ENCODE peak calls at places on chromosomes 12 and 14, in four cellular contexts. T is HepG2, B is breast epithelium, N is H1. W is an unnamed sample.
A peak's percentile ranks its signal among the peaks of the same experiment; 100 is the strongest.

GRCh38 chr14:79044894-79045624 is 874.9 kb downstream of the NRXN3 start:
- DNase-seq in T (no peak), B (peak; percentile 19), N (peak; percentile 44), W (no peak)

GRCh38 chr14:76951149-76951548 is 77.4 kb downstream of the IRF2BPL start:
- DNase-seq in T (no peak), B (no peak), N (no peak), W (no peak)

GRCh38 chr12:10511756-10512355 is 6.2 kb downstream of the EIF2S3B start:
- DNase-seq in T (no peak), B (no peak), N (no peak), W (no peak)

GRCh38 chr12:82660541-82661325 is 26.0 kb upstream of the TMTC2 start:
- DNase-seq in T (no peak), B (no peak), N (no peak), W (no peak)

GRCh38 chr14:93108105-93108504 is 7.6 kb downstream of the ITPK1 start:
- DNase-seq in T (no peak), B (no peak), N (no peak), W (no peak)

GRCh38 chr14:92993302-92993701 is 70.4 kb downstream of the CHGA start:
- DNase-seq in T (peak; percentile 77), B (no peak), N (no peak), W (no peak)

GRCh38 chr12:126648074-126648473 is 1582.8 kb downstream of the AACS start:
- DNase-seq in T (no peak), B (no peak), N (no peak), W (no peak)

GRCh38 chr14:103723176-103724081 is 7.8 kb downstream of the ZFYVE21 start:
- DNase-seq in T (no peak), B (no peak), N (no peak), W (no peak)

GRCh38 chr14:103510311-103511021 is 12.2 kb downstream of the CKB start:
- DNase-seq in T (no peak), B (no peak), N (no peak), W (no peak)

GRCh38 chr12:21773263-21773741 is 1.2 kb downstream of the KCNJ8 start:
- DNase-seq in T (no peak), B (no peak), N (peak; percentile 21), W (no peak)

GRCh38 chr14:58816416-58817115 is 178.8 kb downstream of the DACT1 start:
- DNase-seq in T (no peak), B (no peak), N (no peak), W (no peak)

GRCh38 chr12:118330421-118331018 is 42.2 kb downstream of the TAOK3 start:
- DNase-seq in T (no peak), B (no peak), N (no peak), W (peak; percentile 86)

GRCh38 chr14:21536395-21537087 is 10.4 kb upstream of the SALL2 start:
- DNase-seq in T (no peak), B (no peak), N (no peak), W (no peak)

GRCh38 chr14:65179918-65180724 is 77.8 kb upstream of the MAX start:
- DNase-seq in T (no peak), B (peak; percentile 55), N (no peak), W (no peak)

DNA sequence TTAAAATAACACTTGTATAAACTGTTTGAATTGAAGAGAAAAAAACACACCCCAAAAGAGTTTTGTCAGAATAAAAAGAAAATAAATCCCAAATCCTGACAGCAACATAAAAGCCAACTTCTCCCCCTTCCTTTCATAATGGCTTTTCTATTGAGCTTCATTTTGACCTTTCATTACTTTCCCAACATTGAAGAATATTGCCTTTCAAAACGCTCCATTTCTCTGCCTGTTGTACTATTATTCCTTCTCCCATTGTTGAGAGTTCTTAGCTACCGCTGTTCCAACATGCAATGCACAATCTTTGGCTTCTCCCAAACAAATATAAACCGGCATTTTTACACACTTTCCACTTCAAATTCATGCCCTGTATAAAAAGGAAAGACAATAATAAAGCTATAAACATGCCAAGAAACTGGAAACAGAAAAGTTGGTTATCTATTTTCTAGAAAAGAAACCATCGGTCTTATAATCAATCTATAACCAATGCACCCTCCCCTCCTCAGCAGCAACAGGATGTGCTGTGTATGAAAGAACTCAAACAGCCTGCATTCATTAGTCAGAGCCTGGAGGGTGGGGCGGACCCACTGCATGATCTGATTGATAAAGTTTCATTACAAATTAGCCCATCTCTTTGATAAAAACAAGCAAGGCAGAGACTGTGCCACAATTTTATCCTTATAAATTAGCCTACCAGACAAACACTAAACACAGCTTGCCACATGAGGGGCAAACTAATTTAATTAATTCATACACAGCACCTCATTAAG is 448.3 kb downstream of the BCAT1 start:
- DNase-seq in T (no peak), B (no peak), N (no peak), W (no peak)
- H3K4me3 ChIP-seq in T (no peak overlapping the region), B (no peak overlapping the region), N (no peak overlapping the region), W (no peak overlapping the region)

GRCh38 chr14:94485944-94486841 is 10.2 kb upstream of the SERPINA9 start:
- DNase-seq in T (peak; percentile 48), B (peak; percentile 59), N (peak; percentile 59), W (peak; percentile 6)
- TF ChIP-seq POLR2AphosphoS5 in T (no peak), B (no peak), N (no peak), W (no peak)

DNA sequence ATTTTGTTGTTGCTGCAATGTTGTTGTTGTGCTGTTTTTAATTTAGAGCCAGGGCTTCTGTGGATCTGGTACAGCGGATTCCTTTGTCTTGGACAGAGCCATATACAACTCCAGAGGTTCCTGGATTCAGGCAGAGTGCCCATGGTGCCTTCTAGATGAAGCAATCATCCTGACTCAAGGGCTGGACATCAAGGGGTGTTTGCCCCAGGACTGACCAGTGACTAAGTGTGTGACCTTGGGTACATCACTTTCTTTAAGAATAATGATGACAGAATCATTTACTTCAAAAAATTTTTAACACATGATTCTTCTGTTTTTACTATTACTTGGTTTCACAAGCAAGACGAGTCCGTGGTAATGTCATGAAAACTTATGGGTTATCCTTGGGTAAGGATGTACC is 397.3 kb downstream of the ZFP36L1 start:
- DNase-seq in T (no peak), B (no peak), N (no peak), W (no peak)
- H3K4me3 ChIP-seq in T (no peak overlapping the region), B (no peak overlapping the region), N (no peak overlapping the region), W (no peak overlapping the region)

GRCh38 chr12:51247523-51248206 is 9.0 kb downstream of the DAZAP2 start:
- DNase-seq in T (no peak), B (no peak), N (no peak), W (no peak)

GRCh38 chr12:51244269-51244668 is 5.6 kb downstream of the DAZAP2 start:
- DNase-seq in T (no peak), B (no peak), N (no peak), W (no peak)

GRCh38 chr12:51245476-51246253 is 7.0 kb downstream of the DAZAP2 start:
- DNase-seq in T (no peak), B (no peak), N (no peak), W (no peak)

GRCh38 chr12:51242896-51243295 is 4.3 kb downstream of the DAZAP2 start:
- DNase-seq in T (no peak), B (no peak), N (no peak), W (no peak)

DNA sequence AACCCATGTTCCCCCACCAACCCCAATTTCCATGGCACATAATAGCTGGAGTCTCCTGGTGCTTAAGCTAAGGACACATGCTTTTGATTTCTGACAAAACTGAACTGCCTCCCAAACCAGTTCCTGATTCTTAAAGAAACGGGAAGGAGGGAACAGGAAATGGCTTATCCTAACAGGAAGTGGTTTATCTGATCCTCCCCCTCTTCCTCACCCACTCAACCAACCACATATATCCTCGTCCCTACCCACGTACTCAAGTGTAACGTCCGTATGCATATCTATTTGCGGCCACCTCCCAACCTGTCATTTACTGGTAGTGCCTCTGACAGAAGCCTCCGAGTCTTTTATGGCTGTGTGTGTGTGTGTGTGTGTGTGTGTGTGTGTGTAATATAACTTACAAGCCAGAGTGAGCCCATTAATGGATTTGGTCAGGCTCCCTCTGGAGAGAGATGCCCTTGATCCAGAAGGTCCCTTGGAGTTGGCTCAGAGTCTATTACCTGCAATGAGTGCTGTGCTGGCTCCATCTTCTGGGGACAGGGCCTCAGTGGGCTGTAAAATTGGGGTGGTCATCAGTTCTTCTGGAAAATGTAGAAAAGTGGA is 7.7 kb downstream of the DAZAP2 start:
- DNase-seq in T (no peak), B (no peak), N (no peak), W (peak; percentile 72)
- TF ChIP-seq POLR2AphosphoS5 in T (no peak), B (no peak), N (no peak), W (peak; percentile 92)